ENCODE peak calls at places on chromosomes 12 and 14, in six cellular contexts. One of them, this sample, is unnamed.
A peak's percentile ranks its signal among the peaks of the same experiment; 100 is the strongest.

GRCh38 chr14:56008160-56008559 is 110.1 kb upstream of the PELI2 start:
- ATAC-seq in A549: no peak
- ATAC-seq in GM12878: no peak
- ATAC-seq in K562: no peak
- ATAC-seq in upper lobe of left lung: no peak
- ATAC-seq in HepG2: no peak
- ATAC-seq in this sample: no peak

GRCh38 chr14:77565289-77566081 is 51.0 kb downstream of the SPTLC2 start:
- ATAC-seq in A549: no peak
- ATAC-seq in GM12878: no peak
- ATAC-seq in K562: no peak
- ATAC-seq in upper lobe of left lung: peak; percentile 74
- ATAC-seq in HepG2: no peak
- ATAC-seq in this sample: no peak

GRCh38 chr14:22386924-22387775 is 201.9 kb downstream of the DAD1 start:
- ATAC-seq in A549: peak; percentile 55
- ATAC-seq in GM12878: peak; percentile 18
- ATAC-seq in K562: peak; percentile 77
- ATAC-seq in upper lobe of left lung: peak; percentile 55
- ATAC-seq in HepG2: peak; percentile 77
- ATAC-seq in this sample: peak; percentile 38

GRCh38 chr12:132000286-132000872 is 50.6 kb downstream of the EP400 start:
- ATAC-seq in A549: no peak
- ATAC-seq in GM12878: no peak
- ATAC-seq in K562: no peak
- ATAC-seq in upper lobe of left lung: no peak
- ATAC-seq in HepG2: no peak
- ATAC-seq in this sample: no peak

GRCh38 chr14:87615822-87616679 is 376.9 kb downstream of the GALC start:
- ATAC-seq in A549: no peak
- ATAC-seq in GM12878: peak; percentile 89
- ATAC-seq in K562: peak; percentile 47
- ATAC-seq in upper lobe of left lung: no peak
- ATAC-seq in HepG2: peak; percentile 84
- ATAC-seq in this sample: peak; percentile 41

GRCh38 chr14:51680031-51680430 is 28.3 kb downstream of the FRMD6 start:
- ATAC-seq in A549: peak; percentile 60
- ATAC-seq in GM12878: no peak
- ATAC-seq in K562: no peak
- ATAC-seq in upper lobe of left lung: no peak
- ATAC-seq in HepG2: no peak
- ATAC-seq in this sample: no peak

GRCh38 chr12:16604853-16605252 is 1.1 kb downstream of the LMO3 start:
- ATAC-seq in A549: no peak
- ATAC-seq in GM12878: no peak
- ATAC-seq in K562: no peak
- ATAC-seq in upper lobe of left lung: no peak
- ATAC-seq in HepG2: no peak
- ATAC-seq in this sample: peak; percentile 13

GRCh38 chr12:20309504-20310148 is 58.7 kb upstream of the PDE3A start:
- ATAC-seq in A549: no peak
- ATAC-seq in GM12878: no peak
- ATAC-seq in K562: no peak
- ATAC-seq in upper lobe of left lung: no peak
- ATAC-seq in HepG2: no peak
- ATAC-seq in this sample: no peak

GRCh38 chr14:36773558-36773957 is 111.9 kb downstream of the PAX9 start:
- ATAC-seq in A549: peak; percentile 80
- ATAC-seq in GM12878: no peak
- ATAC-seq in K562: peak; percentile 58
- ATAC-seq in upper lobe of left lung: no peak
- ATAC-seq in HepG2: no peak
- ATAC-seq in this sample: no peak

GRCh38 chr12:15472036-15472435 is 149.7 kb downstream of the PTPRO start:
- ATAC-seq in A549: no peak
- ATAC-seq in GM12878: no peak
- ATAC-seq in K562: no peak
- ATAC-seq in upper lobe of left lung: peak; percentile 72
- ATAC-seq in HepG2: no peak
- ATAC-seq in this sample: no peak

DNA sequence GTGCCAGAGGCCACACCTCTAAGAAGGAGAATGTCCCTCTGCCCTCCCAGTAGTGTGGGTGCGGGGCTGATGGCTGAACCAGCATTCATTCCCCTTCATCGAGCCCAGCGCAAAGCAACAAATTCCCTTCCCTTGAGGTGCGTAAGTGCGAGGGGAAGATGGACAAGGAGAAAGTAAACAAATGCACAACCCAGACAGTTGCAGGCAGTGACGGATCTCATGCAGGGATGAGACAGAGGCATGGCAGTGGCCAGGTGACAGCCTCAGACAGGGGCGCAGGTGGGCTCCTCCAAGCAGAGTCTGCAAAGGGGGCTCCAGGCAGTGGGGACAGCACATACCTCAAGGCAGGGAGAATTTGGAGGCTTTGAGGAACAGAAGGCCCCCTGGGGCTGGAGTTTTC is 2.3 kb upstream of the MYL2 start:
- ATAC-seq in A549: no peak
- ATAC-seq in GM12878: no peak
- ATAC-seq in K562: no peak
- ATAC-seq in upper lobe of left lung: no peak
- ATAC-seq in HepG2: no peak
- ATAC-seq in this sample: no peak
- TF ChIP-seq EP300 in A549: no peak
- TF ChIP-seq EP300 in GM12878: no peak
- TF ChIP-seq EP300 in K562: no peak
- TF ChIP-seq EP300 in upper lobe of left lung: no peak
- TF ChIP-seq EP300 in HepG2: no peak
- TF ChIP-seq EP300 in this sample: no peak

DNA sequence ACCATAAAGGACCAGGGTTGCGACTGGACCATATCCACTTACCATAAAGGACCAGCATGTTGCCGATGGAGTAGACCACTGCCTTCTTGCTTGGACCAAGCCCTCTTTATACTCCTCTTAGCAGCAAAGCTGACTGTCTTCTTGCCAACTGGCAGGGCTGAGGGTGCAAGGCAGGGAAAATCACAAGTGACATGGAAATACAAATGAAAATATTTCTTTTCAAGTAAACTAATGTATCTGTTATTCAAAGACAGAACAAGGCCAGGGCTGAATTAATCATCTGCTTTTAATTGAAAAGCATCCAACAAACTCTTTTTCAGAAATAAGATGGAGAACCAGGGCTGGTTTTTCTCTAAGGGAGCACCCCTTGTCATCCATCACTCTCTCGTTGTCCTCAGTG is at the start of gene CELA1:
- ATAC-seq in A549: no peak
- ATAC-seq in GM12878: no peak
- ATAC-seq in K562: no peak
- ATAC-seq in upper lobe of left lung: no peak
- ATAC-seq in HepG2: no peak
- ATAC-seq in this sample: no peak
- H3K27ac ChIP-seq in A549: peak within 1 kb of the TSS; percentile 52
- H3K27ac ChIP-seq in GM12878: no peak within 1 kb of the TSS
- H3K27ac ChIP-seq in K562: no peak within 1 kb of the TSS
- H3K27ac ChIP-seq in upper lobe of left lung: no peak within 1 kb of the TSS
- H3K27ac ChIP-seq in HepG2: no peak within 1 kb of the TSS
- H3K27ac ChIP-seq in this sample: no peak within 1 kb of the TSS

GRCh38 chr14:91418387-91419043 is 895 bp upstream of the CCDC88C start:
- ATAC-seq in A549: peak; percentile 55
- ATAC-seq in GM12878: peak; percentile 49
- ATAC-seq in K562: peak; percentile 67
- ATAC-seq in upper lobe of left lung: peak; percentile 88
- ATAC-seq in HepG2: peak; percentile 52
- ATAC-seq in this sample: peak; percentile 51
- H3K4me1 ChIP-seq in A549: peaks cover 12% of the 10 kb centered on the region
- H3K4me1 ChIP-seq in GM12878: peaks cover 26% of the 10 kb centered on the region
- H3K4me1 ChIP-seq in K562: peaks cover 18% of the 10 kb centered on the region
- H3K4me1 ChIP-seq in upper lobe of left lung: peaks cover 53% of the 10 kb centered on the region
- H3K4me1 ChIP-seq in HepG2: peaks cover 64% of the 10 kb centered on the region
- H3K4me1 ChIP-seq in this sample: peaks cover 23% of the 10 kb centered on the region

GRCh38 chr12:124567673-124568373 is 411 bp upstream of the NCOR2 start:
- ATAC-seq in A549: peak; percentile 77
- ATAC-seq in GM12878: peak; percentile 70
- ATAC-seq in K562: peak; percentile 86
- ATAC-seq in upper lobe of left lung: peak; percentile 90
- ATAC-seq in HepG2: peak; percentile 68
- ATAC-seq in this sample: peak; percentile 89
- TF ChIP-seq EP300 in A549: no peak
- TF ChIP-seq EP300 in GM12878: no peak
- TF ChIP-seq EP300 in K562: no peak
- TF ChIP-seq EP300 in upper lobe of left lung: peak; percentile 81
- TF ChIP-seq EP300 in HepG2: no peak
- TF ChIP-seq EP300 in this sample: no peak

GRCh38 chr14:71606064-71606463 is 326.2 kb upstream of the RGS6 start:
- ATAC-seq in A549: no peak
- ATAC-seq in GM12878: peak; percentile 14
- ATAC-seq in K562: no peak
- ATAC-seq in upper lobe of left lung: no peak
- ATAC-seq in HepG2: no peak
- ATAC-seq in this sample: no peak
- H3K27ac ChIP-seq in A549: no peak overlapping the region
- H3K27ac ChIP-seq in GM12878: peak overlapping the region; percentile 77
- H3K27ac ChIP-seq in K562: no peak overlapping the region
- H3K27ac ChIP-seq in upper lobe of left lung: no peak overlapping the region
- H3K27ac ChIP-seq in HepG2: no peak overlapping the region
- H3K27ac ChIP-seq in this sample: no peak overlapping the region

GRCh38 chr12:64655141-64655540 is 44.8 kb downstream of the RASSF3 start:
- ATAC-seq in A549: no peak
- ATAC-seq in GM12878: no peak
- ATAC-seq in K562: no peak
- ATAC-seq in upper lobe of left lung: no peak
- ATAC-seq in HepG2: peak; percentile 56
- ATAC-seq in this sample: no peak
- H3K4me1 ChIP-seq in A549: peaks cover 80% of the 10 kb centered on the region
- H3K4me1 ChIP-seq in GM12878: peaks cover 24% of the 10 kb centered on the region
- H3K4me1 ChIP-seq in K562: no peaks in the 10 kb centered on the region
- H3K4me1 ChIP-seq in upper lobe of left lung: peaks cover 34% of the 10 kb centered on the region
- H3K4me1 ChIP-seq in HepG2: peaks cover 74% of the 10 kb centered on the region
- H3K4me1 ChIP-seq in this sample: peaks cover 8% of the 10 kb centered on the region

This sample was measured in gastroesophageal sphincter.